ENCODE peak calls at places on chromosome 15, in eight cellular contexts. P is Caki2; U is T-helper 17 cell; M is stimulated activated CD8-positive, alpha-beta memory T cell treated with anti-CD3 and anti-CD28 coated beads, Interleukin-4, amount 100 ng/mL, for 48 hours; G is CD4-positive, CD25-positive, alpha-beta regulatory T cell; I is fibroblast of mammary gland; Z is endothelial cell of umbilical vein; B is mucosa of gallbladder. T is an unnamed sample.

GRCh38 chr15:60620707-60621106 is 141.8 kb upstream of the ICE2 start:
- DNase-seq in P (no peak), U (no peak), M (no peak), G (no peak), I (no peak), Z (no peak), B (no peak), T (no peak)

GRCh38 chr15:85477061-85477460 is 96.7 kb downstream of the AKAP13 start:
- DNase-seq in P (no peak), U (no peak), M (no peak), G (no peak), I (no peak), Z (no peak), B (no peak), T (no peak)

GRCh38 chr15:46304320-46304719 is 669.5 kb downstream of the SQOR start:
- DNase-seq in P (peak), U (no peak), M (peak), G (peak), I (peak), Z (peak), B (no peak), T (no peak)

GRCh38 chr15:80744826-80745225 is 34.3 kb upstream of the CEMIP start:
- DNase-seq in P (no peak), U (no peak), M (no peak), G (no peak), I (peak), Z (no peak), B (no peak), T (no peak)

GRCh38 chr15:51884517-51885236 is 55.2 kb downstream of the TMOD3 start:
- DNase-seq in P (no peak), U (no peak), M (no peak), G (no peak), I (peak), Z (peak), B (no peak), T (no peak)

GRCh38 chr15:89654311-89654761 is 931 bp downstream of the KIF7 start:
- DNase-seq in P (no peak), U (no peak), M (no peak), G (no peak), I (peak), Z (no peak), B (no peak), T (no peak)

GRCh38 chr15:61410656-61411055 is 181.6 kb upstream of the RORA start:
- DNase-seq in P (no peak), U (no peak), M (no peak), G (no peak), I (peak), Z (no peak), B (no peak), T (no peak)

GRCh38 chr15:84684092-84684491 is 26.1 kb upstream of the NMB start:
- DNase-seq in P (peak), U (no peak), M (no peak), G (no peak), I (peak), Z (no peak), B (no peak), T (no peak)

GRCh38 chr15:68730491-68731317 is 90.0 kb downstream of the ANP32A start:
- DNase-seq in P (peak), U (no peak), M (no peak), G (peak), I (peak), Z (peak), B (peak), T (peak)

GRCh38 chr15:48358229-48358641 is 27.0 kb downstream of the DUT start:
- DNase-seq in P (peak), U (no peak), M (no peak), G (peak), I (peak), Z (peak), B (no peak), T (no peak)

T was measured in CD4-positive, alpha-beta memory T cell.